ENCODE peak calls at places on chromosomes 7 and 10, in nine cellular contexts. C is brain microvascular endothelial cell, E is breast epithelium, F is HT1080, I is HCT116, P is NCI-H774, V is activated T-cell treated with anti-CD3 and anti-CD28 coated beads for 48 hours, T is body of pancreas, H is thoracic aorta. Q is an unnamed sample.
A peak's percentile ranks its signal among the peaks of the same experiment; 100 is the strongest.

GRCh38 chr10:76403876-76404275 is 972.5 kb downstream of the LRMDA start:
- DNase-seq in E (no peak), V (no peak), P (no peak), C (no peak), I (no peak), F (no peak), H (no peak), T (peak; percentile 42), Q (peak; percentile 81)

GRCh38 chr10:80066809-80067208 is 11.7 kb upstream of the TMEM254 start:
- DNase-seq in C (no peak), V (no peak), T (no peak), E (no peak), P (no peak), I (no peak), F (no peak), H (no peak), Q (no peak)

GRCh38 chr7:123099712-123100111 is 100.1 kb downstream of the SLC13A1 start:
- DNase-seq in C (no peak), E (no peak), T (no peak), V (no peak), I (no peak), H (no peak), F (no peak), P (no peak), Q (no peak)

GRCh38 chr7:80392229-80393169 is 119.4 kb downstream of the GNAT3 start:
- DNase-seq in V (no peak), F (peak; percentile 23), P (no peak), T (no peak), H (no peak), E (no peak), C (no peak), I (peak; percentile 7), Q (no peak)

GRCh38 chr10:8416192-8416701 is 361.8 kb downstream of the GATA3 start:
- DNase-seq in F (no peak), E (no peak), H (no peak), V (no peak), T (no peak), I (no peak), C (no peak), P (no peak), Q (no peak)

GRCh38 chr7:134693256-134693655 is 46.6 kb downstream of the BPGM start:
- DNase-seq in C (peak; percentile 96), P (no peak), T (no peak), F (peak; percentile 94), V (no peak), H (peak; percentile 84), I (no peak), E (no peak), Q (peak; percentile 94)

GRCh38 chr7:107860241-107860961 is 30.6 kb upstream of the DLD start:
- DNase-seq in I (no peak), E (no peak), V (no peak), P (no peak), H (no peak), F (no peak), C (no peak), T (no peak), Q (no peak)

GRCh38 chr7:14430921-14431320 is 441.5 kb upstream of the ETV1 start:
- DNase-seq in C (no peak), I (no peak), F (no peak), P (no peak), V (no peak), E (no peak), T (no peak), H (no peak), Q (no peak)

GRCh38 chr7:103524042-103524907 is 78.3 kb upstream of the SLC26A5 start:
- DNase-seq in F (peak; percentile 8), I (peak; percentile 12), P (peak; percentile 9), T (peak; percentile 5), H (no peak), V (no peak), E (no peak), C (peak; percentile 45), Q (no peak)

GRCh38 chr7:26990268-26990667 is 105.5 kb downstream of the HOXA1 start:
- DNase-seq in H (no peak), T (no peak), F (peak; percentile 10), E (no peak), V (no peak), I (no peak), P (peak; percentile 33), C (no peak), Q (no peak)

GRCh38 chr10:490891-491571 is 198.4 kb downstream of the DIP2C start:
- DNase-seq in I (no peak), F (no peak), T (no peak), H (no peak), E (no peak), C (peak; percentile 54), V (no peak), P (no peak), Q (no peak)

GRCh38 chr7:572668-573495 is 53.2 kb upstream of the PDGFA start:
- DNase-seq in C (no peak), H (no peak), P (no peak), I (no peak), E (no peak), V (no peak), F (no peak), T (no peak), Q (no peak)